ENCODE peak calls at places on chromosomes 4 and X, in four cellular contexts. W is heart right ventricle, X is lung microvascular endothelial cell, Q is aorta. U is an unnamed sample.

GRCh38 chr4:84965558-84966381 is 720 bp downstream of the WDFY3 start:
- DNase-seq in W (peak; percentile 26), X (peak; percentile 73), Q (peak; percentile 83), U (no peak)

GRCh38 chrX:112654871-112655270 is 24.9 kb downstream of the LHFPL1 start:
- DNase-seq in W (no peak), X (no peak), Q (no peak), U (no peak)

GRCh38 chr4:7422898-7423180 is 11.9 kb downstream of the PSAPL1 start:
- DNase-seq in W (no peak), X (no peak), Q (no peak), U (no peak)

GRCh38 chrX:22206781-22207180 is 65.9 kb upstream of the CBLL2 start:
- DNase-seq in W (no peak), X (no peak), Q (no peak), U (no peak)

GRCh38 chr4:100286601-100287000 is 96.3 kb upstream of the DDIT4L start:
- DNase-seq in W (no peak), X (no peak), Q (no peak), U (no peak)

GRCh38 chrX:351736-352135 is 33.1 kb upstream of the GTPBP6 start:
- DNase-seq in W (no peak), X (no peak), Q (peak; percentile 32), U (no peak)

GRCh38 chr4:72896515-72896914 is 173.0 kb downstream of the COX18 start:
- DNase-seq in W (no peak), X (peak; percentile 72), Q (no peak), U (peak; percentile 14)

GRCh38 chrX:51440365-51440764 is 56.0 kb downstream of the NUDT11 start:
- DNase-seq in W (no peak), X (no peak), Q (no peak), U (no peak)

GRCh38 chr4:87058272-87059073 is 123.7 kb downstream of the AFF1 start:
- DNase-seq in W (no peak), X (no peak), Q (no peak), U (no peak)